ENCODE peak calls at places on chromosomes 3 and 15, in nine cellular contexts. J is spleen, G is transverse colon, K is A549, F is Peyer's patch, Z is stomach, V is uterus, O is heart left ventricle, R is breast epithelium. H is an unnamed sample.

GRCh38 chr3:80350771-80351170 is 583.0 kb upstream of the ROBO1 start:
- DNase-seq in J (no peak), G (no peak), K (no peak), F (no peak), Z (no peak), V (no peak), O (no peak), R (no peak), H (no peak)

GRCh38 chr3:44117239-44117638 is 124.4 kb upstream of the TOPAZ1 start:
- DNase-seq in J (no peak), G (no peak), K (no peak), F (no peak), Z (no peak), V (no peak), O (no peak), R (no peak), H (no peak)

GRCh38 chr3:72413228-72413627 is 435.0 kb downstream of the SHQ1 start:
- DNase-seq in J (no peak), G (no peak), K (no peak), F (no peak), Z (no peak), V (no peak), O (no peak), R (no peak), H (no peak)

GRCh38 chr3:126969586-126969985 is 13.3 kb upstream of the PLXNA1 start:
- DNase-seq in J (no peak), G (no peak), K (no peak), F (no peak), Z (no peak), V (no peak), O (no peak), R (no peak), H (no peak)

GRCh38 chr3:123687286-123687685 is 102.4 kb upstream of the HACD2 start:
- DNase-seq in J (no peak), G (no peak), K (peak; percentile 29), F (no peak), Z (no peak), V (no peak), O (no peak), R (no peak), H (no peak)

GRCh38 chr3:49158792-49159191 is 7.3 kb downstream of the CCDC71 start:
- DNase-seq in J (no peak), G (no peak), K (no peak), F (no peak), Z (no peak), V (no peak), O (no peak), R (no peak), H (no peak)

GRCh38 chr15:64334530-64334929 is 21.4 kb downstream of the CSNK1G1 start:
- DNase-seq in J (no peak), G (peak; percentile 39), K (peak; percentile 44), F (peak; percentile 73), Z (no peak), V (no peak), O (no peak), R (no peak), H (no peak)

GRCh38 chr3:111899966-111900365 is 40.9 kb downstream of the PHLDB2 start:
- DNase-seq in J (no peak), G (no peak), K (no peak), F (no peak), Z (no peak), V (no peak), O (no peak), R (no peak), H (no peak)

GRCh38 chr15:71575474-71576045 is 234.8 kb upstream of the NR2E3 start:
- DNase-seq in J (no peak), G (no peak), K (peak; percentile 30), F (no peak), Z (no peak), V (no peak), O (no peak), R (no peak), H (no peak)

GRCh38 chr15:92591275-92591674 is 64.3 kb downstream of the FAM174B start:
- DNase-seq in J (no peak), G (no peak), K (no peak), F (no peak), Z (no peak), V (no peak), O (no peak), R (no peak), H (no peak)

GRCh38 chr3:169998668-169999131 is 32.1 kb downstream of the SEC62 start:
- DNase-seq in J (no peak), G (no peak), K (peak; percentile 58), F (no peak), Z (no peak), V (no peak), O (no peak), R (no peak), H (no peak)

DNA sequence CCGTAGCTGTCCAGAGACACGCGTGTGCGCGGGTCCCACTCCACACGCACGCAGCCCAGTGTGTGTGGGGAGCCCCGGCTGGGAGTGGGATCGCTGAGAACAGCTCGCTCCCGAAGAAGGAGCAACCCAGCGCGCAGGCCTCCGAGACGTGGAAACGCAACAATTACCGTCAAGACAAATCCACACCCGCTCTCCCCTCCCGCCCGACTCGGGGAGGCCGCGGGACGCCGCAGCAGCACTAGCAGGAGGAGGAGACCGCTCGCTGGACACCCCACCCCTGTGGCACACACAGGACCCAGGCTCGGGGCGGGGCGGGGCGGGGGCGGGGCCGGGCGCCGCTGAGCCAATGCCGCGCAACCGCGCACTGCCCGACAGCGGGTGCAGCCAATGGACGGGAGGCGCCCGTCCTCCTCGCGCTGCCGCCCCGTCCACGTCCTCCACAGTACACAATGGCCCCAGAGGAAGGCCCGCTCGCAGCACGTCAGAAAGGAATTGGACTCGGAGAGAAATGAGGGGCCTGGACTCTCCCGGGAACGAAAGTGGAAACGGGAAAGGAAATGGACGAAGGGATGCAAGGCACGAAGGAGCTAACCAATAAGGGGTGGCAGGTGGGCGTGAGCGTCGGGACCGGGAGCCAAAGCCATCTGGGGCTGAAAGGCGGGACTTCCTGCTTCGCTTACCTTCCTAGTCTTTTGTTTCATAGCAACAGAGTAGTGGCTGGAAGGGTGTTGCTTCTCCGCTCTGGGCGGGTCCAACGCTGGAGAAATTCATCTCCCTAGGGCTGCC is at the start of gene CBLB:
- DNase-seq in J (peak; percentile 95), G (peak; percentile 92), K (peak; percentile 92), F (peak; percentile 95), Z (peak; percentile 91), V (peak; percentile 91), O (peak; percentile 93), R (peak; percentile 92), H (peak; percentile 89)
- TF ChIP-seq POLR2A in J (peak; percentile 79), G (peak; percentile 89), K (peak; percentile 80), F (peak; percentile 62), Z (peak; percentile 42), V (peak; percentile 79), O (peak; percentile 95), R (peak; percentile 63), H (peak; percentile 88)

GRCh38 chr3:18199757-18200156 is 225.4 kb downstream of the SATB1 start:
- DNase-seq in J (no peak), G (no peak), K (no peak), F (no peak), Z (no peak), V (no peak), O (no peak), R (no peak), H (no peak)
- H3K9me3 ChIP-seq in J (peaks cover 41% of the 10 kb centered on the region), G (no peaks in the 10 kb centered on the region), K (no peaks in the 10 kb centered on the region), F (no peaks in the 10 kb centered on the region), Z (peaks cover 3% of the 10 kb centered on the region), V (no peaks in the 10 kb centered on the region), O (no peaks in the 10 kb centered on the region), R (peaks cover 9% of the 10 kb centered on the region), H (peaks cover 18% of the 10 kb centered on the region)

DNA sequence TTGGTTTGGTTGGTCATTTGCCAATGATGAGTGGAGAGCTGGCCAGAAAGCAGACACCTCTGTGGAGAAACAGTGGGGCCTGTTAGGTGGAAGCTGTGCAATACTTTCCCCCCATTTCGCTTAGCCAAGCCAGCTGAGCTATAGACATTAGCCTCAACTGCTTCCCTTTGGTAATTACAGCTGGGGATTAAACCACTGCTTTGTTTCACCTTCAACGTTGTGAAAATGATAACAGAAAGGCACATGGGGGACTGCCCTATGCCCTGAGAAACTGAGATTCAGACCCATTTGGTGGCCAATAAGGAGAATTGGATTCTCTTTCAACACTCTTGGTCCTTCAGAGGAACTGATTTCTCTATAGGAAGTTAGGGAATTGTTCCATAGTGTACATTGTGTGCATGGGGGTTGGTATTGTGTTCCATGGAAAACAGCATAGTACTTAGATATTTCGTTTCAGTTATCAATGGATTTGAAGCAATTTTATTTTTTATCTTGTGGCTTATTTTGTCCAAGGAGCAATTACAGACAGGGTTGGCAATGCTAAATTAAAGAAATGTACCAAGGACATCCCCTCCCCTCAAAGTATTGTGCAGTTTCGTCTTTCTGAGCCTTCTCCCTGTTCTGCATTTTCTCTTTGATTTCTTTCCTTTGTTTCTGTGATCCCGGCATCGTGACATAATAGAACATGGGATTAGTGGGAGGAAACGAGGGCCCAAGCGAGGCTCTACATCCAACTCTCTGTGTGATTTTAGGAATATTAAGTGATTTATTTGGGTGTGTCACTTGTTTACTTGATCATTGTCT is 194.3 kb downstream of the FNDC3B start:
- DNase-seq in J (no peak), G (no peak), K (no peak), F (no peak), Z (no peak), V (no peak), O (no peak), R (no peak), H (no peak)
- H3K4me3 ChIP-seq in J (no peak overlapping the region), G (no peak overlapping the region), K (no peak overlapping the region), F (no peak overlapping the region), Z (no peak overlapping the region), V (no peak overlapping the region), O (no peak overlapping the region), R (no peak overlapping the region), H (no peak overlapping the region)

GRCh38 chr15:63136742-63137141 is 15.1 kb downstream of the LACTB start:
- DNase-seq in J (no peak), G (no peak), K (no peak), F (no peak), Z (no peak), V (no peak), O (no peak), R (no peak), H (no peak)

GRCh38 chr15:63134245-63134644 is 12.6 kb downstream of the LACTB start:
- DNase-seq in J (no peak), G (no peak), K (no peak), F (no peak), Z (no peak), V (no peak), O (no peak), R (no peak), H (no peak)

GRCh38 chr15:63135281-63135680 is 13.6 kb downstream of the LACTB start:
- DNase-seq in J (no peak), G (no peak), K (no peak), F (no peak), Z (no peak), V (no peak), O (no peak), R (no peak), H (no peak)

GRCh38 chr15:63133786-63134185 is 12.1 kb downstream of the LACTB start:
- DNase-seq in J (no peak), G (no peak), K (no peak), F (no peak), Z (no peak), V (no peak), O (no peak), R (no peak), H (no peak)

DNA sequence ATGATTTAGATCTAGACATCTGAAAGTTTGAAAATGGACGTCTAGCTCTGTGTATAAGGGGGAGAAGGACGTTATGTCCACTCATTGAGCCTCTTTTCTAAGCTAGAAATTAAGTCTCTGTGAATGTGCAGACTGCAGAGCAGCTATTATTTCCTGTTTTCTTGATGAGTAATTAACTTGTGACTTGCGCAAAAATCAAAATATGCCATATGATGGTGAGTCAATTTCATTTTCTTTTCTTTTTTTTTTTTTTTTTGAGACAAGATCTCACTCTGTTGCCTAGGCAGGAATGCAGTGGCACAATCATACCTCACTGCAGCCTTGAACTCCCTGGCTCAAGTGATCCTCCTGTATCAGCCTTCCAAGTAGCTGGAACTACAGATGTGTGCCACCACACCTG is 14.1 kb downstream of the LACTB start:
- DNase-seq in J (no peak), G (no peak), K (peak; percentile 36), F (no peak), Z (no peak), V (no peak), O (no peak), R (no peak), H (no peak)
- TF ChIP-seq POLR2A in J (no peak), G (no peak), K (no peak), F (no peak), Z (no peak), V (no peak), O (no peak), R (no peak), H (no peak)

H was measured in tibial nerve.